ENCODE peak calls at places on chromosomes 5 and 9, in six cellular contexts. B, R, W, S, J and G are unnamed samples.

GRCh38 chr9:87148391-87149237 is 201.3 kb upstream of the GAS1 start:
- DNase-seq in B (peak; percentile 83), R (peak; percentile 38), W (no peak), S (no peak), J (peak; percentile 74), G (peak; percentile 93)

GRCh38 chr9:97310896-97311295 is 3.4 kb downstream of the CCDC180 start:
- DNase-seq in B (no peak), R (no peak), W (no peak), S (no peak), J (no peak), G (no peak)

GRCh38 chr9:137482094-137482781 is 23.1 kb upstream of the NSMF start:
- DNase-seq in B (no peak), R (no peak), W (no peak), S (no peak), J (peak; percentile 44), G (no peak)

GRCh38 chr5:115068239-115069086 is 101.2 kb downstream of the TRIM36 start:
- DNase-seq in B (no peak), R (peak; percentile 62), W (no peak), S (peak; percentile 27), J (no peak), G (no peak)

GRCh38 chr9:114282926-114283325 is 40.0 kb upstream of the ORM1 start:
- DNase-seq in B (no peak), R (no peak), W (no peak), S (no peak), J (no peak), G (no peak)

GRCh38 chr5:148938535-148938907 is 112.1 kb downstream of the ADRB2 start:
- DNase-seq in B (no peak), R (no peak), W (no peak), S (no peak), J (no peak), G (no peak)

GRCh38 chr5:96342581-96342980 is 90.5 kb downstream of the PCSK1 start:
- DNase-seq in B (no peak), R (no peak), W (no peak), S (no peak), J (no peak), G (no peak)

GRCh38 chr9:120926397-120926928 is at the start of gene TRAF1:
- DNase-seq in B (no peak), R (no peak), W (no peak), S (no peak), J (no peak), G (no peak)

GRCh38 chr5:112004867-112005532 is 248.0 kb upstream of the NREP start:
- DNase-seq in B (no peak), R (no peak), W (no peak), S (peak; percentile 34), J (no peak), G (no peak)

GRCh38 chr5:65625743-65626142 is 916 bp downstream of the SHLD3 start:
- DNase-seq in B (no peak), R (no peak), W (no peak), S (no peak), J (no peak), G (no peak)

GRCh38 chr9:34426340-34427074 is 31.9 kb downstream of the FAM219A start:
- DNase-seq in B (peak; percentile 46), R (no peak), W (no peak), S (no peak), J (no peak), G (no peak)

GRCh38 chr5:72470817-72471216 is 36.4 kb downstream of the ZNF366 start:
- DNase-seq in B (no peak), R (no peak), W (no peak), S (no peak), J (no peak), G (no peak)